ENCODE peak calls at places on chromosomes 7 and 10, in seven cellular contexts. D, I, Z, T, C, B and A are unnamed samples.
A peak's percentile ranks its signal among the peaks of the same experiment; 100 is the strongest.

GRCh38 chr7:44979481-44980392 is 922 bp upstream of the MYO1G start:
- DNase-seq in D (peak; percentile 47), I (no peak), Z (peak; percentile 51), T (no peak), C (no peak), B (no peak), A (no peak)

GRCh38 chr7:82202965-82203364 is 240.6 kb downstream of the CACNA2D1 start:
- DNase-seq in D (no peak), I (no peak), Z (no peak), T (no peak), C (no peak), B (no peak), A (no peak)

GRCh38 chr7:44449531-44449930 is 40.9 kb downstream of the NUDCD3 start:
- DNase-seq in D (no peak), I (no peak), Z (peak; percentile 13), T (no peak), C (no peak), B (no peak), A (no peak)

GRCh38 chr7:964401-965231 is 10.1 kb upstream of the ADAP1 start:
- DNase-seq in D (peak; percentile 78), I (no peak), Z (peak; percentile 43), T (no peak), C (peak; percentile 89), B (peak; percentile 57), A (no peak)

GRCh38 chr7:37986780-37987380 is 66.4 kb downstream of the EPDR1 start:
- DNase-seq in D (peak; percentile 72), I (no peak), Z (no peak), T (no peak), C (no peak), B (no peak), A (no peak)

GRCh38 chr7:22394739-22395138 is 37.8 kb upstream of the RAPGEF5 start:
- DNase-seq in D (no peak), I (no peak), Z (no peak), T (no peak), C (no peak), B (no peak), A (no peak)

GRCh38 chr10:121709674-121710073 is 111.4 kb upstream of the FGFR2 start:
- DNase-seq in D (no peak), I (no peak), Z (no peak), T (no peak), C (no peak), B (no peak), A (no peak)

GRCh38 chr10:19815478-19816419 is 483 bp upstream of the PLXDC2 start:
- DNase-seq in D (peak; percentile 95), I (no peak), Z (no peak), T (peak; percentile 78), C (peak; percentile 89), B (peak; percentile 89), A (peak; percentile 58)

GRCh38 chr10:117622471-117623184 is 80.1 kb downstream of the EMX2 start:
- DNase-seq in D (no peak), I (no peak), Z (no peak), T (no peak), C (no peak), B (no peak), A (no peak)

GRCh38 chr7:69018200-69018599 is 580.1 kb upstream of the AUTS2 start:
- DNase-seq in D (peak; percentile 85), I (no peak), Z (peak; percentile 17), T (no peak), C (peak; percentile 18), B (no peak), A (peak; percentile 71)

GRCh38 chr7:149409889-149410288 is 51.0 kb downstream of the ZNF777 start:
- DNase-seq in D (no peak), I (no peak), Z (peak; percentile 40), T (no peak), C (no peak), B (no peak), A (no peak)

GRCh38 chr10:124677291-124677690 is 66.9 kb downstream of the FAM53B start:
- DNase-seq in D (no peak), I (no peak), Z (no peak), T (no peak), C (no peak), B (no peak), A (no peak)

GRCh38 chr7:74217455-74218342 is 7.9 kb downstream of the LAT2 start:
- DNase-seq in D (no peak), I (no peak), Z (peak; percentile 68), T (peak; percentile 30), C (no peak), B (no peak), A (no peak)

GRCh38 chr10:37865957-37866671 is 8.7 kb upstream of the ZNF248 start:
- DNase-seq in D (no peak), I (no peak), Z (peak; percentile 79), T (peak; percentile 53), C (no peak), B (no peak), A (no peak)

GRCh38 chr10:131789516-131789915 is 111.3 kb upstream of the PPP2R2D start:
- DNase-seq in D (peak; percentile 20), I (no peak), Z (no peak), T (no peak), C (no peak), B (no peak), A (no peak)

GRCh38 chr7:74612015-74612829 is 45.3 kb upstream of the GTF2I start:
- DNase-seq in D (peak; percentile 76), I (no peak), Z (no peak), T (no peak), C (peak; percentile 30), B (peak; percentile 76), A (no peak)

GRCh38 chr7:77367976-77368375 is 48.2 kb downstream of the GSAP start:
- DNase-seq in D (no peak), I (no peak), Z (no peak), T (no peak), C (no peak), B (no peak), A (no peak)

GRCh38 chr10:24393206-24393605 is 184.3 kb downstream of the KIAA1217 start:
- DNase-seq in D (no peak), I (no peak), Z (no peak), T (no peak), C (peak; percentile 48), B (no peak), A (no peak)

GRCh38 chr7:1939434-1940401 is 269.6 kb downstream of the ELFN1 start:
- DNase-seq in D (no peak), I (no peak), Z (no peak), T (no peak), C (no peak), B (no peak), A (no peak)

GRCh38 chr10:116878123-116878522 is 28.8 kb downstream of the ENO4 start:
- DNase-seq in D (no peak), I (no peak), Z (no peak), T (no peak), C (no peak), B (no peak), A (no peak)

GRCh38 chr7:55965805-55966421 is 1.5 kb downstream of the NIPSNAP2 start:
- DNase-seq in D (no peak), I (no peak), Z (no peak), T (no peak), C (no peak), B (no peak), A (peak; percentile 8)

GRCh38 chr7:143514995-143515735 is 37.5 kb downstream of the TAS2R41 start:
- DNase-seq in D (no peak), I (no peak), Z (no peak), T (no peak), C (no peak), B (no peak), A (no peak)

DNA sequence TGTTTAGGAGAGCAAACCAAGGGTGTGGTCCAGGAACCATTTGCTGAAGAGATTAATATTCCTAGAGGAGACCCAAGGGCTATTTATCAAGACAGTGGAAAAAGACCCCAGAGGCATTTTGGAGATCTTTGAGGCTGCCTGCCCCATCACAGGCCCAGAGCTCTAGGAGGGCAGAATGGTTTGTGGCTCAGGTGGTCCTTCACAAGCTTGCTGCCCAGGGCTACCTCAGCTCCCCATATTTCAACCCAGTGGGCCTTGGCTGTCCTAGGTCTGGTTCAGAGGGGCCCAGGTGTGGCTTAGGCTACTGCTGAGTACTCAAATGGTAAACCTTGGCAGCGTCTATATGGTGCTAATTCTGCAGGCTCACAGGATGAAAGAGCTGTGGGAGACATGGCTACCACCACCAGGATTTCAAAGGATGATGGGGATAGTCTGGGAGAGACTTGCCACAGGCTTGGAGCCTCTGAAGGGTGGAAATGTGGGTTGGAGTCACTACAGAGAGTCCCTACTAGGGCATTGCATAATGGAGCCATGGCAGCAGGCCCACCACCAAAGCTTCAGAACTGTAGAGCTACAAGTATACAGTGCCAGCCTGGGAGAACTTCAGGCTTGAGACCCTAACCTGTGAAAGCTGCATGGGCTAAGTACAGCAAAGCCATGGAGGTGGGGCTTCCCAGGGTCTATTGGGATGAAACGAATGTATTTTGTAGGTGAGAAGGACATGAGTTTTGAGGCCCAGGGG is 24.3 kb downstream of the PTEN start:
- DNase-seq in D (no peak), I (no peak), Z (no peak), T (no peak), C (no peak), B (no peak), A (no peak)
- H3K9me3 ChIP-seq in D (peaks cover 38% of the 10 kb centered on the region), I (no peaks in the 10 kb centered on the region), Z (peaks cover 28% of the 10 kb centered on the region), T (no peaks in the 10 kb centered on the region), C (peaks cover 3% of the 10 kb centered on the region), B (no peaks in the 10 kb centered on the region), A (peaks cover 5% of the 10 kb centered on the region)

GRCh38 chr7:158060216-158060615 is 527.4 kb downstream of the PTPRN2 start:
- DNase-seq in D (no peak), I (no peak), Z (no peak), T (no peak), C (no peak), B (peak; percentile 39), A (no peak)
- H3K9me3 ChIP-seq in D (peaks cover 64% of the 10 kb centered on the region), I (no peaks in the 10 kb centered on the region), Z (no peaks in the 10 kb centered on the region), T (no peaks in the 10 kb centered on the region), C (no peaks in the 10 kb centered on the region), B (no peaks in the 10 kb centered on the region), A (no peaks in the 10 kb centered on the region)

DNA sequence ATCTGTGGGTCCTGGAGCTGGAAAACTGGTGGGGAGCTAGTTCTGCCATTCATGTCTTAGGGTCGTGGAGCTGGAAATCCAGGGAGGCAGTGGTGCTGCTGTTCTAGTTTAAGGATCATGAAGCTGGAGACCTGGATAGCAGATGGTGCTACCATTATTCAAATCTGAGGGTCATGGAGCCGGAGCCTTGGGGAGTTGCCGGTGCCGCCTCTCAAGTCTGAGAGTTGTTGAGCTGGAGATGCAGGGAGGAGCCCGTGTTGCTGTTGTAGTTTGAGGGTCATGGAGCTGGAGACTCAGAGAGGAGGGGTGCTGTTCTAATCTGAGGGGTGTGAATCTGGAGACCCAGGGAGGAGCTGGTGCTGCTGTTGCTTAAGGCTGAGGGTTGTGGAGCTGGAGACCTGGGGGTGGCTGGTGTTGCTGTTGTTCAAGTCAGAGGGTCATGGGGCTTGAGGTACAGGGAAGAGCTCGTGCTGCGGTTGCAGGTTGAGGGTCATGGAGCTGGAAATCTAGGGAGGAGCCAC is 86.0 kb upstream of the ZNF479 start:
- DNase-seq in D (no peak), I (no peak), Z (no peak), T (no peak), C (no peak), B (no peak), A (no peak)
- H3K9me3 ChIP-seq in D (peaks cover 62% of the 10 kb centered on the region), I (no peaks in the 10 kb centered on the region), Z (no peaks in the 10 kb centered on the region), T (peaks cover 14% of the 10 kb centered on the region), C (no peaks in the 10 kb centered on the region), B (no peaks in the 10 kb centered on the region), A (peaks cover 5% of the 10 kb centered on the region)

DNA sequence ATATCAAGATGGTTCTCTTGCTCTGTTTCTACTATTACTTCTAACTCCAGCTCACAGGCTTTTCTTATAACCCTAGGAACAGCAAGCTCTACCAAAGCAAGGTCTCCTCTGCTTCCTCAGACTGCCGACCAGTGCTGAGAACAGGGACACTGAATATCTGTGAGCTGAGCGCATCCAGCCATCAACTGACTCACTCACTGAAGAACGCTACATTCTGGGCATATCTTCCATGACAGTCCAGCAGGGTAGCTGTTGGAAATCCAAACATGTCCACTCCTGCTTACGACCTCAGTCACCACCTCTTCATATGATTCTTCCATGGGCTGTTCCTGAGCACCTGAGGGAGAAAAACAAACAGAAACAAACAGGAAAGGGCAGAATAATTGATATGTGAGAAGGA is 2.8 kb downstream of the ZNF32 start:
- DNase-seq in D (no peak), I (no peak), Z (no peak), T (no peak), C (no peak), B (no peak), A (no peak)
- H3K9me3 ChIP-seq in D (peaks cover 72% of the 10 kb centered on the region), I (peaks cover 27% of the 10 kb centered on the region), Z (no peaks in the 10 kb centered on the region), T (peaks cover 40% of the 10 kb centered on the region), C (peaks cover 2% of the 10 kb centered on the region), B (peaks cover 48% of the 10 kb centered on the region), A (peaks cover 38% of the 10 kb centered on the region)